ENCODE peak calls at places on chromosome 3, in six cellular contexts. S is AG08396; D is HEK293T; Q is nephron progenitor cell; A is stimulated activated CD8-positive, alpha-beta memory T cell treated with anti-CD3 and anti-CD28 coated beads, Interleukin-4, amount 100 ng/mL, for 4 hours; B is substantia nigra. G is an unnamed sample.

GRCh38 chr3:46660543-46661523 is 32.6 kb downstream of the ALS2CL start:
- DNase-seq in A (no peak), S (no peak), Q (peak), D (no peak), B (no peak), G (no peak)

GRCh38 chr3:69330891-69331400 is 54.9 kb downstream of the FRMD4B start:
- DNase-seq in A (no peak), S (no peak), Q (no peak), D (no peak), B (no peak), G (peak)

GRCh38 chr3:179687967-179688535 is 35.2 kb downstream of the USP13 start:
- DNase-seq in D (no peak), A (no peak), B (no peak), Q (no peak), S (no peak), G (no peak)

GRCh38 chr3:105836533-105836932 is 32.3 kb downstream of the CBLB start:
- DNase-seq in D (no peak), Q (no peak), B (no peak), S (peak), A (no peak), G (peak)

GRCh38 chr3:60754617-60755016 is 496.6 kb downstream of the FHIT start:
- DNase-seq in S (no peak), D (no peak), B (no peak), A (no peak), Q (no peak), G (no peak)

GRCh38 chr3:102529452-102529851 is 94.6 kb downstream of the ZPLD1 start:
- DNase-seq in D (peak), S (peak), B (no peak), Q (peak), A (no peak), G (peak)

GRCh38 chr3:182139627-182140357 is 428.1 kb downstream of the SOX2 start:
- DNase-seq in A (no peak), S (no peak), D (no peak), B (no peak), Q (no peak), G (no peak)

GRCh38 chr3:188819939-188820338 is 351.8 kb upstream of the TPRG1 start:
- DNase-seq in B (no peak), D (no peak), Q (no peak), A (no peak), S (no peak), G (peak)

GRCh38 chr3:52798978-52799476 is 4.4 kb downstream of the ITIH3 start:
- DNase-seq in Q (peak), S (peak), A (no peak), B (no peak), D (peak), G (peak)

GRCh38 chr3:167032267-167032876 is 347.7 kb downstream of the ZBBX start:
- DNase-seq in A (no peak), D (peak), B (no peak), S (peak), Q (peak), G (peak)

GRCh38 chr3:174945951-174946350 is 86.8 kb downstream of the NAALADL2 start:
- DNase-seq in Q (no peak), D (no peak), A (no peak), B (no peak), S (no peak), G (no peak)

GRCh38 chr3:77281721-77282120 is 241.8 kb downstream of the ROBO2 start:
- DNase-seq in Q (peak), S (no peak), D (no peak), A (no peak), B (no peak), G (no peak)

GRCh38 chr3:127053979-127054378 is 71.1 kb downstream of the PLXNA1 start:
- DNase-seq in D (no peak), A (no peak), B (no peak), S (no peak), Q (no peak), G (no peak)

GRCh38 chr3:160804762-160805161 is 48.7 kb downstream of the PPM1L start:
- DNase-seq in S (no peak), B (no peak), Q (no peak), A (no peak), D (no peak), G (peak)

GRCh38 chr3:123809597-123809996 is 74.5 kb downstream of the MYLK start:
- DNase-seq in A (no peak), Q (no peak), B (no peak), D (no peak), S (no peak), G (no peak)

GRCh38 chr3:179544981-179545645 is 17.6 kb upstream of the ACTL6A start:
- DNase-seq in B (no peak), D (no peak), Q (no peak), S (peak), A (no peak), G (no peak)

GRCh38 chr3:152773633-152774032 is 61.3 kb upstream of the P2RY1 start:
- DNase-seq in A (no peak), Q (no peak), B (no peak), D (no peak), S (no peak), G (no peak)

GRCh38 chr3:122021037-122021436 is 1.0 kb downstream of the ILDR1 start:
- DNase-seq in D (no peak), B (no peak), S (no peak), Q (no peak), A (no peak), G (no peak)

GRCh38 chr3:34150987-34151386 is 352.6 kb downstream of the PDCD6IP start:
- DNase-seq in B (no peak), D (no peak), A (no peak), Q (no peak), S (no peak), G (no peak)

GRCh38 chr3:134449277-134449676 is 36.5 kb downstream of the ANAPC13 start:
- DNase-seq in A (no peak), B (peak), Q (no peak), D (peak), S (peak), G (peak)

GRCh38 chr3:25037049-25037547 is 391.0 kb upstream of the RARB start:
- DNase-seq in B (no peak), A (no peak), D (no peak), Q (no peak), S (no peak), G (peak)